ENCODE peak calls at places on chromosome X, in six cellular contexts. G is SK-N-SH, V is HL-60, U is H1, M is K562, Z is GM12878. K is an unnamed sample.

GRCh38 chrX:47658301-47658683 is 688 bp downstream of the UXT start:
- DNase-seq in G (no peak), V (no peak), U (no peak), M (no peak), Z (no peak), K (no peak)

GRCh38 chrX:39827959-39828358 is 269.8 kb downstream of the BCOR start:
- DNase-seq in G (no peak), V (no peak), U (no peak), M (no peak), Z (no peak), K (no peak)

GRCh38 chrX:24575496-24575895 is 71.7 kb downstream of the PCYT1B start:
- DNase-seq in G (no peak), V (no peak), U (no peak), M (no peak), Z (no peak), K (no peak)

GRCh38 chrX:129686422-129686948 is 31.7 kb upstream of the APLN start:
- DNase-seq in G (no peak), V (no peak), U (no peak), M (no peak), Z (no peak), K (no peak)

GRCh38 chrX:12894074-12894691 is 12.2 kb upstream of the TLR8 start:
- DNase-seq in G (peak), V (no peak), U (no peak), M (peak), Z (no peak), K (peak)

GRCh38 chrX:153735274-153735673 is 10.6 kb downstream of the ABCD1 start:
- DNase-seq in G (no peak), V (no peak), U (no peak), M (peak), Z (no peak), K (no peak)

GRCh38 chrX:105696870-105697269 is 125.5 kb upstream of the NRK start:
- DNase-seq in G (no peak), V (no peak), U (no peak), M (no peak), Z (no peak), K (no peak)

GRCh38 chrX:141142946-141143345 is 34.0 kb downstream of the LDOC1 start:
- DNase-seq in G (no peak), V (no peak), U (no peak), M (no peak), Z (no peak), K (no peak)

GRCh38 chrX:57156397-57157049 is 19.3 kb upstream of the SPIN2A start:
- DNase-seq in G (no peak), V (no peak), U (peak), M (no peak), Z (no peak), K (peak)

GRCh38 chrX:63250253-63250868 is 100.8 kb downstream of the SPIN4 start:
- DNase-seq in G (peak), V (peak), U (no peak), M (peak), Z (peak), K (peak)

GRCh38 chrX:151984328-151984727 is 9.9 kb upstream of the GABRE start:
- DNase-seq in G (no peak), V (peak), U (no peak), M (no peak), Z (no peak), K (peak)

GRCh38 chrX:49853661-49854060 is 24.6 kb downstream of the PAGE4 start:
- DNase-seq in G (no peak), V (no peak), U (no peak), M (no peak), Z (no peak), K (no peak)

GRCh38 chrX:57282568-57282967 is 3.9 kb upstream of the FAAH2 start:
- DNase-seq in G (no peak), V (no peak), U (no peak), M (no peak), Z (no peak), K (no peak)

GRCh38 chrX:101803451-101803850 is 128.4 kb downstream of the ZMAT1 start:
- DNase-seq in G (no peak), V (no peak), U (no peak), M (no peak), Z (no peak), K (no peak)

GRCh38 chrX:80432863-80433262 is 12.6 kb downstream of the TENT5D start:
- DNase-seq in G (no peak), V (peak), U (no peak), M (no peak), Z (no peak), K (no peak)

GRCh38 chrX:70970482-70970999 is 39.6 kb upstream of the SLC7A3 start:
- DNase-seq in G (peak), V (no peak), U (no peak), M (peak), Z (no peak), K (peak)

GRCh38 chrX:66914082-66914481 is 275.2 kb upstream of the EDA2R start:
- DNase-seq in G (no peak), V (peak), U (no peak), M (no peak), Z (no peak), K (peak)

GRCh38 chrX:28552322-28552721 is 34.9 kb upstream of the IL1RAPL1 start:
- DNase-seq in G (no peak), V (no peak), U (no peak), M (no peak), Z (no peak), K (no peak)

GRCh38 chrX:48751343-48751742 is 10.2 kb upstream of the GLOD5 start:
- DNase-seq in G (no peak), V (no peak), U (no peak), M (no peak), Z (no peak), K (no peak)

GRCh38 chrX:132651411-132652086 is 162.7 kb upstream of the MBNL3 start:
- DNase-seq in G (no peak), V (no peak), U (no peak), M (no peak), Z (no peak), K (no peak)

GRCh38 chrX:50100188-50100587 is 100.6 kb downstream of the AKAP4 start:
- DNase-seq in G (peak), V (no peak), U (no peak), M (peak), Z (no peak), K (peak)

GRCh38 chrX:49058794-49059193 is at the start of gene CCDC120:
- DNase-seq in G (no peak), V (no peak), U (no peak), M (no peak), Z (no peak), K (no peak)

GRCh38 chrX:51406688-51407519 is 74.3 kb downstream of the NUDT10 start:
- DNase-seq in G (no peak), V (no peak), U (no peak), M (peak), Z (no peak), K (no peak)

GRCh38 chrX:1246816-1247215 is 21.8 kb upstream of the CSF2RA start:
- DNase-seq in G (peak), V (no peak), U (peak), M (peak), Z (peak), K (peak)

GRCh38 chrX:103211012-103211715 is 3.7 kb upstream of the BEX4 start:
- DNase-seq in G (peak), V (no peak), U (no peak), M (no peak), Z (no peak), K (peak)

GRCh38 chrX:16785247-16786138 is 773 bp upstream of the TXLNG start:
- DNase-seq in G (peak), V (no peak), U (no peak), M (no peak), Z (no peak), K (no peak)

GRCh38 chrX:11792461-11793421 is 34.7 kb downstream of the MSL3 start:
- DNase-seq in G (no peak), V (no peak), U (no peak), M (no peak), Z (peak), K (no peak)

GRCh38 chrX:139936259-139936658 is 3.4 kb upstream of the ATP11C start:
- DNase-seq in G (no peak), V (no peak), U (no peak), M (no peak), Z (no peak), K (no peak)

GRCh38 chrX:13923845-13924244 is 105.8 kb downstream of the GEMIN8 start:
- DNase-seq in G (no peak), V (no peak), U (no peak), M (no peak), Z (no peak), K (no peak)
- TF ChIP-seq GABPA in G (no peak), V (no peak), U (no peak), M (no peak), Z (no peak), K (no peak)

DNA sequence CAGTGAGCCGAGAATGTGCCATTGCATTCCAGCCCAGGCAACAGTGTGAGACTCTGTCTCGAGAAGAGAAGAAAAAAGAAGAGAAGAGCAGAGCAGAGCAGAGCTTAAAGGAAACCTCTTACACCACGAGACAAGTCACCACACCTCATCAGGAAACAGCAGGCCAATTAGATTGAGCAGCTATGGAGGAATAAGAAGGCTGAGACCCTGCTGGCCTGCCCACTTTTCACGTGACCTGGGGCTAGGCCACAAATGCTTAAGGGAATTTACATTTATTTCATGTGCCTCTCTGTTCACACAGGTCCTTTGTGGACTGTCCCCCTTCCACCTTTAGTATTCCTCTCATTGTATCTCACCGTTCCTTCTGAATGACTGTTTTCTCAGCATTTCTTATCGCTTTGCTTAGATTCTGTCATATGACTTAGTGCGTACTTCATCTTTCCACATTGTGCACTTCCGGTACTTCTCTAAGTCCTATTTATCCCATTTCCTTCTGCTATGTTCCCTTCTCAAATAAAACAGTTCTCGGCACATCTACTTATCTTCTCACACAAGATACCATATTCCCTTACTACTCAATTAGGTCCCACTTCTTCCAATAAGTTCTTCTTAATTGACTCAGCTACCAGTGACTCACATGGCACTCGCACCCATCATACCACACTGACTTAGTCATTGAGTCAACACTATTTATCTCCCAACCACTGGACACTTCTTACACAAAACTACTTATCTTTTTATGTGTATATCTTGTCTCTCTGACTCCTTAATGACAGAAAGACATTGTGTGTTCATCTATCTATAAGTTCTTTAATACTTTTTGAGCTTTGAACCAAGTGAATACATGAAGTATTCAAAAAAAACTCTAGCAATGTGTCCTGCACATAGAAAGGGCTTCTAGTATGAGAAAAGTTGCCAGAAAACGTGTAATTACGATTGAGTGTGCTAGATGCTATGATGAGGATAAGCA is 11.0 kb downstream of the CUL4B start:
- DNase-seq in G (no peak), V (no peak), U (no peak), M (peak), Z (no peak), K (peak)
- TF ChIP-seq GABPA in G (no peak), V (no peak), U (no peak), M (peak), Z (no peak), K (no peak)

DNA sequence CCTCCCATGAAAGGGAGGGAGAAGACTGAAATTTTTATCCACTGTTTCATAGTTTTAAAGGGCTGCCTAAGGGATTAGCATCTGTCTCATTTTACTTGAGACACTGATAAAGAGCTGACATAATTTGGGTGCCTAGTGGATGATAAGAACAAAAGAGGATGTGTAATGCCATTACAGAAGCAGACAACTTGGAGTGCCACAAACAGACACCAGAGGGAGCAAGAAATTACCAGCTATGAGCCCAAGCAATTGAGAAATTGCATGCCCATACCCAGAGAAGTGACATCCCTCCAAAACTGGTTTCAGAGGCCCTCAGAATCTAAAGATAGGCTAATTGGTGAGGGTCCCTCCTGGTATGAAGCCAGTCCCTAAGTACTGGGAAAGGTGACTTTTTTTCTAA is 38.5 kb upstream of the POU3F4 start:
- DNase-seq in G (peak), V (peak), U (peak), M (peak), Z (no peak), K (peak)
- TF ChIP-seq GABPA in G (no peak), V (no peak), U (no peak), M (no peak), Z (no peak), K (no peak)

GRCh38 chrX:118448273-118448783 is 47.3 kb upstream of the DOCK11 start:
- DNase-seq in G (no peak), V (no peak), U (no peak), M (no peak), Z (no peak), K (no peak)
- TF ChIP-seq GABPA in G (no peak), V (no peak), U (no peak), M (no peak), Z (no peak), K (no peak)

DNA sequence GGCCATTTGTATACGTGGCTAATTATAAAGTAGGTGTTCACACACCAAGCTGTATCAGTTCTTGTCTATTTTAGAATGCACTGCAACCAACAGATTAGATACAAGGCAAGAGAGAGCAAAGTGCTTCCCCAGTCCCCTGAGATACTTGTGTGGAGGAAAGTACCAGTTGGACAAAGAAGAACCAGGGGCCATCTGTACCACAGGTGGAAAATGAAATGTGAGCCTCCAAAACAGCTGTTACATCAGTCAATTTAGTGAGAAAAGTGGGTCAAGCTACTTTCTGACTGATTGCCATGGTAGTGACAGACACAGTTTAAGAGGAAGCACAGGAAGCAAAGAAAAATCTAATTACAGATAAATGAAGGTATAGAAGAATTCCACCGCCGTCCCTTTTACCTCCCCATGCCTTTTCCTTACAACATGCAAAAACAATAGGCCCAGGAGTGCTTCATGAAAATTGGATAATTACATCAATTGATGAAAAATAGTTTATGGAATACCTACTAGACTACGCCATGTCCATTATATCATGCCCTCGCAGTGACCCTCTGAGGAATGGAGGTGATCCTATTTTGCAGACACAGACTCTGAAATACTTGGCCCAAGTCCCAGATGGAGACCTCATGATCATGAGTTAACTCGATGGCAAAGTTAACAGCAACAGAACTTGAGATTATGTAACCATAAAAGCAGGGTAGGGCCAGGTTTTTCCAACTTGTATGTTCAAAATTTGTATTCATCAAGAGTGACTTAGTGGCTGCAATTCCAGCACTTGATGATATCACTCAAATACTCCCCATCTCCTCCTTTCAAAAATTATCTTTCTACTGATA is 15.8 kb downstream of the SMPX start:
- DNase-seq in G (no peak), V (no peak), U (no peak), M (no peak), Z (no peak), K (no peak)
- TF ChIP-seq GABPA in G (no peak), V (no peak), U (no peak), M (no peak), Z (no peak), K (no peak)

DNA sequence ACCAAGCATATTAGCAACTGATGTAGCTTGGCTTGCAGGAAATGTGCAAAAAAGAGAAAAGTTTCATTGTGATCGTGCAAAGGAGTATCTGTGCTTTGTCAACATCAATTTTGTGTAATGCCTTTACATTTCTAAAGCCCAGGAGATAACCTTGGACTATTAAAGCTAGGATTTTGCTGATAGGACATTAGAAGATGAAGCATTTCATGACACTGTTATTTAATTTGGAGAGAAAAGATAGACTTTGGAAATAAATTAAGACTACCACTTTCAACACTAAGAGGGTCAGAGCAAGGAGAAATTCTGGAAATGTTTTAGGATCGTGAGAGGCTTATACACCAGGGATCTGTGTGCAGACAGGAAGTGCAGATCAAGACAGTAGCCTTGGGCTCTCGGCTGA is 120.6 kb upstream of the MID1 start:
- DNase-seq in G (peak), V (no peak), U (no peak), M (no peak), Z (no peak), K (no peak)
- TF ChIP-seq GABPA in G (no peak), V (no peak), U (no peak), M (no peak), Z (no peak), K (no peak)

DNA sequence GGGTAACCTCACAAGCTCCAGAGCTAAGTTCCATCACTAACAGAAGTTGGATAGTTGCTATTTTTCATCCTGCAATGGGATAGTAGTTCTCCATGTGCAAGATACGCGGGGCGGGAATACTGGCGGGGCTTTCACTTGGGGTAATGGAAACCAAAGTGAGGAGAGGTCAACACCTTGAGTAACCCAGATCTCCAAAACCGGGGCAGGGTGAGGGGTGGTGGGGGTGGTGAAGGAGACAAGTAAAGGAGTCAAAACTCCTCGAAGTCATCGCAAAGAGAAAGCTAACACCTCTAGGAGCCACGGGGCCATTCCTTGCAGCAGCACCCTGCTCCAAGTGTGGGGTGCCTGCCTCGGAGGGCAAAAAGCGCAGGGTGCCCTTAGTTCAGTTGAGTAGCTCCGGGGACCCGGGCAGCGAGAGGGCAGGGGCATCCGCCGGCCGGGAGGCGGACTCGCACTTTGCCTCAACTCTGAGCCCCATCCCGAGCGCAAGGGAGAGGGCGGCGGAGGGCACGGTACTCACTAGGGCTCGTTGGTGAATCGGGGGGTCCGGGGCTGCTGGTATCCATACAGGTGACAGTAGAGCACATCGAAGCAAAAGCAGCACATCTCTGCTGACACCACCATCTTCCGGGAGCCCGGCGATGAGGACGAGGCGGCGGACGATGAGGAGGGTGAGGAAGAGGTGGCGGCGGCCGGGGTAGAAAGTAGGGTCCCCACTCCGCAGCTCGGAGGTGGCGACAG is 636 bp downstream of the AMMECR1 start:
- DNase-seq in G (peak), V (no peak), U (peak), M (no peak), Z (no peak), K (no peak)
- TF ChIP-seq GABPA in G (no peak), V (no peak), U (no peak), M (no peak), Z (no peak), K (no peak)

DNA sequence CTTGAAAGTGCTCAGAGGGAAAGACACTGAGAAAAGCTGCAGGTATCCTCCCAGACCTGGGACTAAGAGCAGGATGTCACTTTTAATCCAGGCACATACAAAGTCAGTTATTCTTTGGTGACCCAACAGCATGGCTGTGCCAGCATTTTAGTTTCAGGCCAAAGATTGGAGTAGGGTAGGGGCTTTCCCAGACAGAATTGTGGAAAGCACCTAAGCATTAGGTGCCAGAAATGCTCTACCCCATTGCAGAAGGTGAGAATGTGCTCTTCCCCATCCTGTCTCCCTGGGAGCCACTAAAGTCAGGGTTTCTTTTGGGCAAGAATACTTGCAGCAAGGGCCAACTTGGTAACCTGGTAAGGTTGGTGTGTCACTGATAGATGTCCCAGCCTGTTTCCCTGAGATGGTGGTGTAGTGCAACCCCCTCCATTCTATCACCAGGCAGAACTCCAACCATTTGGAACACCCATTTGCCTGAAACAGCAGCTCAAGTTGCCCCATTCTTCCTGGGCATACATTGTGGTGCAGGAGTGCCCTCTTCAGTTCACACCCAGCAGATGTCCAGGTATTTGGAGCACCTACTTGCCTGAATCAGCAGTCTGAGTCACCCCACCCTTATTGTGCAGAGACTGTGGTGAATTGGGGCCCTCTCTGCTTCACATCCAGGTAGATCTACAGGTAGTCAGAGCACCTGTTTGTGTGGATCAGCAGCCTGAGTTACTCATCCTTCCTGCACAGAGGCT is 183.5 kb downstream of the ZC4H2 start:
- DNase-seq in G (no peak), V (no peak), U (peak), M (no peak), Z (no peak), K (no peak)
- TF ChIP-seq GABPA in G (no peak), V (no peak), U (no peak), M (no peak), Z (no peak), K (no peak)